ENCODE peak calls at places on chromosomes 11 and 22, in ten cellular contexts. L is CD4-positive, alpha-beta T cell; F is tibial artery; Q is IMR-90; D is BJ; J is nephron progenitor cell; G is dorsolateral prefrontal cortex; Z is bronchial epithelial cell; B is fibroblast of mammary gland; N is thyroid gland. M is an unnamed sample.
A peak's percentile ranks its signal among the peaks of the same experiment; 100 is the strongest.

GRCh38 chr11:35796542-35796941 is 134.0 kb downstream of the TRIM44 start:
- DNase-seq in Q (peak; percentile 49), D (no peak), F (no peak), L (no peak), J (no peak), G (no peak), N (no peak), B (no peak), Z (peak; percentile 77), M (peak; percentile 76)

GRCh38 chr22:27780161-27780575 is 21.4 kb downstream of the MN1 start:
- DNase-seq in J (no peak), B (no peak), D (no peak), F (peak; percentile 83), G (no peak), Z (no peak), Q (no peak), L (no peak), N (no peak), M (no peak)

GRCh38 chr22:49103314-49104052 is 724.2 kb downstream of the BRD1 start:
- DNase-seq in F (no peak), B (no peak), L (no peak), D (no peak), N (no peak), Z (no peak), J (no peak), G (no peak), Q (no peak), M (no peak)

GRCh38 chr11:130560000-130560852 is 111.8 kb downstream of the ADAMTS15 start:
- DNase-seq in G (no peak), L (no peak), Z (no peak), J (no peak), D (no peak), B (no peak), Q (no peak), F (no peak), N (no peak), M (no peak)

GRCh38 chr11:72736452-72737069 is 15.6 kb downstream of the ARAP1 start:
- DNase-seq in D (no peak), B (peak; percentile 70), F (no peak), L (peak; percentile 45), N (peak; percentile 85), J (no peak), Q (peak; percentile 77), Z (peak; percentile 88), G (no peak), M (peak; percentile 83)

GRCh38 chr11:63537293-63538101 is 889 bp downstream of the PLAAT4 start:
- DNase-seq in D (no peak), B (peak; percentile 62), L (no peak), Q (peak; percentile 4), N (peak; percentile 95), J (no peak), Z (no peak), F (peak; percentile 94), G (peak; percentile 82), M (no peak)

GRCh38 chr11:66467034-66467659 is 442 bp downstream of the PELI3 start:
- DNase-seq in J (no peak), Q (peak; percentile 15), N (peak; percentile 41), Z (peak; percentile 7), G (no peak), L (peak; percentile 14), B (no peak), D (no peak), F (no peak), M (peak; percentile 36)

GRCh38 chr22:48367731-48368130 is 1459.9 kb downstream of the BRD1 start:
- DNase-seq in B (no peak), Z (no peak), G (no peak), N (no peak), D (no peak), J (no peak), L (no peak), F (no peak), Q (no peak), M (no peak)

GRCh38 chr11:130217632-130218031 is 58.0 kb downstream of the ST14 start:
- DNase-seq in Q (no peak), G (no peak), J (no peak), Z (no peak), L (no peak), N (no peak), F (no peak), B (no peak), D (no peak), M (no peak)

DNA sequence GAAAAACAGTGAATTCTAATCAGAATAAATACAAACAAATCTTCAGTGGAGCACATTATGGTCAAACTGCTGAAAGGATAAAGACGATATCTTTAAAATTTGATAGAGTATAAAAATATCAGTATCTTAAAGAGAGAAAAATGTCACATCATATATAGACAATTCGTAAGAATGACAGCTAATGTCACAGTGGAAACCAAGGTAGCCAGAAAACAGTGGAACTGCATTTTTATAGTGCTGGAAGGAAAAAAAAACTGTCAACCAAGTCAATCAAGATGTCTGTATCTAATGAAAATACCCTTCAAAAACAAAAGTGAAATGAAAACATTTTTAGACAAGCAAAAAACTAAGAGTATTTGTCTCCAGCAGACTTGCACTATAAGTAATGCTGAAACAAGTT is 73.4 kb upstream of the HMGXB4 start:
- DNase-seq in L (no peak), Q (no peak), J (no peak), G (no peak), D (no peak), F (no peak), B (no peak), Z (no peak), N (no peak), M (no peak)
- TF ChIP-seq CTCF in L (no peak), Q (no peak), J (no peak), G (no peak), D (no peak), F (no peak), B (no peak), Z (no peak), N (no peak), M (no peak)

DNA sequence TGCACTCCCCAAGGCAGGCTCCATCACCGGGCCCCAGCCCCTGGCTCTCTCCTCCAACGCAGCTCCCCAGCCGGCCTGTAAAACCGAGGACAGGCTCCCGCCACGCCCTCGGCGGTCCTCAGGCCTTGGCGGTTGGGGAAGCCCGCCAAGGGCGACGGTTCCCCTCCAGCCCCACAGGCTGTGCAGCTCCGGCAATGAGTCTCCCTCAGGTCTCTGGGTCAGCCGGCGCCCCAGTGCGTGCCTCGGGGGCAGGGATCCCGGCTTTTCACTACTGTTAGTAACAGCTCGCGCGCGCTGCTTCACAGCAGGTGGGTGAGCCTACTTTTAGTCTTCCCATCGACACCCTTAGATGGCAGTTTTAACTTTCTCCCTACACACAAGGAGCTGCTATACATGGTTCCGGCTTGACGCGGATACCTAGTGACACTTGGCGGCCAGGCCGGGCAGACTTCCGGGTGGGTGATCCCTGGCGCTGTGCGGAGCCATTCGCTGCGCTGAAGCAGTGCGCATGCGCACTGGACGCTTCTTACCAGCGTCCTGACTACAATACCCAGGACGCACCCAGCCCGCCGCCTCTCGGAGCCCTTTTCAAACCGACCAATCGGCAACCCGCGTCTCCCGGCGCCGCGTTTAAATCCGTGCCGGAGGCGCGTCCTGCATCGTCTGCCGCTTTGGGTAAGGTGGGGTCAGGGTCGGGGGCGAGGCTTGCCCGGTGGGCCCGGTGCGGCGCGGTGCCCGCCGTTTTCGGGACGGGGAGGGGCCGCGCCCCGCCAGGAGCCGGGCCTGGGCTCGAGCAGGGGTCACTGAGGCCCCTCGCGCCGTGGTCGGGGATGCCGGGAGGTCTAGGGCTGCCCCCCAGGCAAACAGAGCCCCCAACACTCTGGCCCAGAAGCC is at the start of gene GTSE1:
- DNase-seq in G (peak; percentile 98), L (peak; percentile 95), Q (peak; percentile 96), F (peak; percentile 98), Z (peak; percentile 92), B (peak; percentile 96), J (peak; percentile 96), D (peak; percentile 87), N (peak; percentile 98), M (peak; percentile 97)
- TF ChIP-seq CTCF in G (peak; percentile 65), L (peak; percentile 21), Q (peak; percentile 32), F (peak; percentile 5), Z (peak; percentile 29), B (no peak), J (no peak), D (peak; percentile 18), N (no peak), M (peak; percentile 10)

DNA sequence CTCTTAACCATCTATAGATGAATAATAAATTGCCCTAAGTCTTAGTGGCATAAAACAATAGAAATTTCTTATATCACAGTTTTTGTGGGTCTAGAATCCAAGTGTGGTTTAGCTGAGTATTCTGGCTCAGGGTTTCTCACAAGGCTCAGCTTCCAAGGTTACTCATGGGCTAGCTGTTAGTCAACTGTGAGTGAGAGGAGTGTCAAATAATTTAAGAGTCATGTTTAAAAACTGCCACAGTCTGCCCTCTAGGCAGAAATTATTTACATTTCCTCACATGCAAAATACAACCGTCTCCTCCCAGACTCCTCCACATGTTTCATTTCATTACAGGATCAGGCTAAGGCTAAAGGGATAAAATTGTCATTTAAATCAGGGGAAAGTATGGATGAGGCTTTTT is 324.2 kb downstream of the DYNC2H1 start:
- DNase-seq in Z (peak; percentile 95), G (no peak), D (peak; percentile 68), L (no peak), Q (peak; percentile 94), B (peak; percentile 86), J (no peak), F (no peak), N (no peak), M (peak; percentile 94)
- TF ChIP-seq CTCF in Z (no peak), G (no peak), D (no peak), L (no peak), Q (no peak), B (peak; percentile 2), J (no peak), F (no peak), N (no peak), M (no peak)

GRCh38 chr11:14374922-14375630 is 16.1 kb upstream of the RRAS2 start:
- DNase-seq in Z (no peak), L (no peak), B (no peak), F (no peak), Q (no peak), J (no peak), N (no peak), G (no peak), D (no peak), M (no peak)
- TF ChIP-seq CTCF in Z (no peak), L (no peak), B (peak; percentile 23), F (no peak), Q (peak; percentile 6), J (peak; percentile 14), N (no peak), G (no peak), D (peak; percentile 10), M (peak; percentile 13)

DNA sequence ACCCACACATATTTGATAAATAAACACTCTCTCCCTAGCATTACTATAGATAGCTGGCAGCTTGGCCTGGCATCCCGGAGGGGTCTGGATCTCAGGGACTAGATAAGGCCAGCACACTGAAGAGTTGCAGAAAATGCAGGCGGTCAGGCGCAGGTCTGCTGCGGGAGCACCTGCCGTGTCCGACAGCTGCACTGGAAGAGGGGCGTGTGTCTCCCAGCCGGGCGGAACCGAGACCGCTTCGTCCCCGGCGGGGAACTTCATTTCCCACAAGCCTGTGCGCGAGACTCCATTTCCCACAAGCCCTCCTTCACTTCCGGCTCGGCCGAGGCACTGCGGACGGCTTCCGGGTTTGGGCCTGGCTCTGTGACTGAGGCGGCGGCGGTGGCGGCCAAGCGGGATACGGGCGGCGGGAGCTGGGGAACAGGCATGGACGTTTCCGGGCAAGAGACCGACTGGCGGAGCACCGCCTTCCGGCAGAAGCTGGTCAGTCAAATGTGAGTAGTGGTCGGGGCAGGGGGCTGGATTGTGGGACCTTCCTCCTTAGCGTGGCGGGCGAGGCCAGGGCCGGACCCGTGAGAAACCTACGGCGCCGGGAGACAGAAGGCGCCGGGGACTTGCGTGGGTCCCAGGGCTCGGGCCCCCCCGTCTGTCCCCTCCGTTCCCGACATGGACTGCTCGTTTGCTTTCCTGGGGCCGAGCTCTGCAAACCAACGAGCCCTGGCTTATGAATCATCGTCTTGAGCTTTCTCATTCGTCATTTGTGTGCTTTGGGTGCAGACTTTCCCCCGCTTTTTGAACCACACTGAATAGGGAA is at the start of gene MED15:
- DNase-seq in F (peak; percentile 95), Q (peak; percentile 89), D (no peak), J (peak; percentile 90), B (peak; percentile 91), L (peak; percentile 78), Z (peak; percentile 88), G (peak; percentile 93), N (peak; percentile 88), M (peak; percentile 91)
- TF ChIP-seq CTCF in F (no peak), Q (no peak), D (no peak), J (no peak), B (no peak), L (no peak), Z (no peak), G (no peak), N (no peak), M (no peak)

M was measured in epithelial cell of esophagus.